ENCODE peak calls at places on chromosomes 13 and 19, in seven cellular contexts. One of them, this sample, is unnamed.

GRCh38 chr13:98496239-98496668 is 80.7 kb downstream of the STK24 start:
- DNase-seq in mesendoderm: no peak
- DNase-seq in hippocampal formation: no peak
- DNase-seq in retina: no peak
- DNase-seq in fibroblast of the aortic adventitia: peak
- DNase-seq in AG04449: no peak
- DNase-seq in NCI-H1092: no peak
- DNase-seq in this sample: peak

GRCh38 chr19:5880604-5881078 is 10.3 kb upstream of the FUT5 start:
- DNase-seq in NCI-H1092: no peak
- DNase-seq in fibroblast of the aortic adventitia: peak
- DNase-seq in AG04449: peak
- DNase-seq in retina: no peak
- DNase-seq in mesendoderm: peak
- DNase-seq in hippocampal formation: no peak
- DNase-seq in this sample: peak

GRCh38 chr13:45749026-45749759 is 47.1 kb downstream of the CBY2 start:
- DNase-seq in AG04449: no peak
- DNase-seq in NCI-H1092: peak
- DNase-seq in hippocampal formation: no peak
- DNase-seq in mesendoderm: peak
- DNase-seq in fibroblast of the aortic adventitia: no peak
- DNase-seq in retina: peak
- DNase-seq in this sample: no peak

GRCh38 chr13:51783432-51784094 is 20.4 kb downstream of the DHRS12 start:
- DNase-seq in NCI-H1092: no peak
- DNase-seq in hippocampal formation: no peak
- DNase-seq in AG04449: no peak
- DNase-seq in fibroblast of the aortic adventitia: no peak
- DNase-seq in retina: no peak
- DNase-seq in mesendoderm: no peak
- DNase-seq in this sample: no peak

GRCh38 chr19:56603829-56604228 is 8.7 kb downstream of the ZNF71 start:
- DNase-seq in NCI-H1092: no peak
- DNase-seq in AG04449: no peak
- DNase-seq in retina: no peak
- DNase-seq in fibroblast of the aortic adventitia: no peak
- DNase-seq in hippocampal formation: peak
- DNase-seq in mesendoderm: no peak
- DNase-seq in this sample: no peak

GRCh38 chr19:12126707-12127106 is 13.4 kb downstream of the ZNF20 start:
- DNase-seq in hippocampal formation: no peak
- DNase-seq in AG04449: no peak
- DNase-seq in NCI-H1092: no peak
- DNase-seq in fibroblast of the aortic adventitia: peak
- DNase-seq in mesendoderm: no peak
- DNase-seq in retina: no peak
- DNase-seq in this sample: no peak

GRCh38 chr19:28883241-28883693 is 329.7 kb downstream of the UQCRFS1 start:
- DNase-seq in NCI-H1092: no peak
- DNase-seq in AG04449: peak
- DNase-seq in fibroblast of the aortic adventitia: peak
- DNase-seq in mesendoderm: peak
- DNase-seq in retina: peak
- DNase-seq in hippocampal formation: peak
- DNase-seq in this sample: peak

GRCh38 chr13:111661052-111661451 is 340.6 kb downstream of the TEX29 start:
- DNase-seq in retina: no peak
- DNase-seq in mesendoderm: no peak
- DNase-seq in NCI-H1092: no peak
- DNase-seq in fibroblast of the aortic adventitia: no peak
- DNase-seq in AG04449: no peak
- DNase-seq in hippocampal formation: no peak
- DNase-seq in this sample: no peak

GRCh38 chr13:110772091-110772984 is 58.8 kb downstream of the ING1 start:
- DNase-seq in NCI-H1092: no peak
- DNase-seq in hippocampal formation: no peak
- DNase-seq in fibroblast of the aortic adventitia: no peak
- DNase-seq in AG04449: no peak
- DNase-seq in mesendoderm: no peak
- DNase-seq in retina: no peak
- DNase-seq in this sample: no peak

GRCh38 chr13:102856603-102857002 is 10.8 kb downstream of the ERCC5 start:
- DNase-seq in AG04449: no peak
- DNase-seq in NCI-H1092: no peak
- DNase-seq in hippocampal formation: no peak
- DNase-seq in fibroblast of the aortic adventitia: peak
- DNase-seq in retina: no peak
- DNase-seq in mesendoderm: no peak
- DNase-seq in this sample: no peak

GRCh38 chr13:20873348-20873747 is 29.2 kb downstream of the XPO4 start:
- DNase-seq in NCI-H1092: no peak
- DNase-seq in hippocampal formation: no peak
- DNase-seq in mesendoderm: peak
- DNase-seq in fibroblast of the aortic adventitia: peak
- DNase-seq in AG04449: no peak
- DNase-seq in retina: no peak
- DNase-seq in this sample: peak

GRCh38 chr13:111248822-111249221 is 71.6 kb upstream of the TEX29 start:
- DNase-seq in AG04449: no peak
- DNase-seq in hippocampal formation: no peak
- DNase-seq in mesendoderm: no peak
- DNase-seq in NCI-H1092: peak
- DNase-seq in fibroblast of the aortic adventitia: no peak
- DNase-seq in retina: no peak
- DNase-seq in this sample: no peak

GRCh38 chr13:114151565-114152284 is 19.3 kb upstream of the RASA3 start:
- DNase-seq in AG04449: no peak
- DNase-seq in retina: no peak
- DNase-seq in mesendoderm: no peak
- DNase-seq in hippocampal formation: no peak
- DNase-seq in fibroblast of the aortic adventitia: no peak
- DNase-seq in NCI-H1092: peak
- DNase-seq in this sample: no peak

GRCh38 chr19:16191216-16191908 is 6.2 kb downstream of the FAM32A start:
- DNase-seq in retina: no peak
- DNase-seq in AG04449: no peak
- DNase-seq in fibroblast of the aortic adventitia: no peak
- DNase-seq in NCI-H1092: no peak
- DNase-seq in mesendoderm: peak
- DNase-seq in hippocampal formation: no peak
- DNase-seq in this sample: no peak

GRCh38 chr13:32212420-32212819 is 102.7 kb downstream of the ZAR1L start:
- DNase-seq in hippocampal formation: no peak
- DNase-seq in fibroblast of the aortic adventitia: peak
- DNase-seq in NCI-H1092: no peak
- DNase-seq in mesendoderm: no peak
- DNase-seq in retina: no peak
- DNase-seq in AG04449: peak
- DNase-seq in this sample: peak

GRCh38 chr13:37202264-37202663 is 96.8 kb upstream of the CSNK1A1L start:
- DNase-seq in NCI-H1092: no peak
- DNase-seq in retina: no peak
- DNase-seq in mesendoderm: no peak
- DNase-seq in fibroblast of the aortic adventitia: no peak
- DNase-seq in AG04449: no peak
- DNase-seq in hippocampal formation: no peak
- DNase-seq in this sample: peak

GRCh38 chr19:19463348-19464117 is 51.8 kb downstream of the TSSK6 start:
- DNase-seq in mesendoderm: peak
- DNase-seq in hippocampal formation: no peak
- DNase-seq in NCI-H1092: no peak
- DNase-seq in retina: peak
- DNase-seq in fibroblast of the aortic adventitia: peak
- DNase-seq in AG04449: no peak
- DNase-seq in this sample: peak

GRCh38 chr19:16394681-16395375 is 70.2 kb downstream of the KLF2 start:
- DNase-seq in retina: no peak
- DNase-seq in hippocampal formation: no peak
- DNase-seq in mesendoderm: no peak
- DNase-seq in NCI-H1092: no peak
- DNase-seq in AG04449: no peak
- DNase-seq in fibroblast of the aortic adventitia: peak
- DNase-seq in this sample: peak

GRCh38 chr13:27403252-27403678 is 21.2 kb upstream of the GTF3A start:
- DNase-seq in fibroblast of the aortic adventitia: peak
- DNase-seq in retina: peak
- DNase-seq in NCI-H1092: no peak
- DNase-seq in mesendoderm: peak
- DNase-seq in AG04449: peak
- DNase-seq in hippocampal formation: no peak
- DNase-seq in this sample: peak

GRCh38 chr13:44347905-44348304 is 25.7 kb upstream of the SERP2 start:
- DNase-seq in retina: no peak
- DNase-seq in mesendoderm: no peak
- DNase-seq in hippocampal formation: no peak
- DNase-seq in NCI-H1092: no peak
- DNase-seq in fibroblast of the aortic adventitia: peak
- DNase-seq in AG04449: no peak
- DNase-seq in this sample: peak

GRCh38 chr13:25771208-25771607 is 280.6 kb downstream of the SHISA2 start:
- DNase-seq in hippocampal formation: no peak
- DNase-seq in mesendoderm: no peak
- DNase-seq in retina: no peak
- DNase-seq in AG04449: no peak
- DNase-seq in NCI-H1092: no peak
- DNase-seq in fibroblast of the aortic adventitia: no peak
- DNase-seq in this sample: no peak

GRCh38 chr13:29774830-29775229 is 75.6 kb downstream of the UBL3 start:
- DNase-seq in fibroblast of the aortic adventitia: no peak
- DNase-seq in retina: no peak
- DNase-seq in AG04449: no peak
- DNase-seq in NCI-H1092: no peak
- DNase-seq in mesendoderm: no peak
- DNase-seq in hippocampal formation: no peak
- DNase-seq in this sample: no peak

GRCh38 chr13:98206946-98207345 is 29.9 kb upstream of the RNF113B start:
- DNase-seq in fibroblast of the aortic adventitia: peak
- DNase-seq in mesendoderm: no peak
- DNase-seq in AG04449: peak
- DNase-seq in retina: no peak
- DNase-seq in hippocampal formation: no peak
- DNase-seq in NCI-H1092: no peak
- DNase-seq in this sample: peak

GRCh38 chr13:21232196-21232595 is 55.7 kb downstream of the MRPL57 start:
- DNase-seq in retina: no peak
- DNase-seq in hippocampal formation: no peak
- DNase-seq in NCI-H1092: no peak
- DNase-seq in mesendoderm: no peak
- DNase-seq in AG04449: no peak
- DNase-seq in fibroblast of the aortic adventitia: peak
- DNase-seq in this sample: no peak

GRCh38 chr19:11574689-11575088 is 2.8 kb downstream of the ACP5 start:
- DNase-seq in mesendoderm: no peak
- DNase-seq in hippocampal formation: no peak
- DNase-seq in fibroblast of the aortic adventitia: no peak
- DNase-seq in retina: no peak
- DNase-seq in AG04449: no peak
- DNase-seq in NCI-H1092: no peak
- DNase-seq in this sample: no peak

GRCh38 chr13:49356224-49356623 is 87.6 kb downstream of the CAB39L start:
- DNase-seq in fibroblast of the aortic adventitia: peak
- DNase-seq in retina: no peak
- DNase-seq in AG04449: peak
- DNase-seq in NCI-H1092: no peak
- DNase-seq in hippocampal formation: no peak
- DNase-seq in mesendoderm: no peak
- DNase-seq in this sample: peak

GRCh38 chr19:16337809-16338469 is 13.3 kb downstream of the KLF2 start:
- DNase-seq in hippocampal formation: no peak
- DNase-seq in retina: no peak
- DNase-seq in NCI-H1092: no peak
- DNase-seq in AG04449: no peak
- DNase-seq in fibroblast of the aortic adventitia: no peak
- DNase-seq in mesendoderm: no peak
- DNase-seq in this sample: peak

GRCh38 chr13:50643055-50643454 is 200.4 kb downstream of the DLEU7 start:
- DNase-seq in NCI-H1092: no peak
- DNase-seq in retina: no peak
- DNase-seq in fibroblast of the aortic adventitia: no peak
- DNase-seq in hippocampal formation: no peak
- DNase-seq in mesendoderm: no peak
- DNase-seq in AG04449: no peak
- DNase-seq in this sample: no peak

GRCh38 chr19:40274585-40275544 is 10.3 kb downstream of the AKT2 start:
- DNase-seq in retina: no peak
- DNase-seq in mesendoderm: no peak
- DNase-seq in fibroblast of the aortic adventitia: no peak
- DNase-seq in hippocampal formation: no peak
- DNase-seq in NCI-H1092: no peak
- DNase-seq in AG04449: no peak
- DNase-seq in this sample: no peak

GRCh38 chr19:17703823-17704463 is 15.3 kb upstream of the MAP1S start:
- DNase-seq in NCI-H1092: peak
- DNase-seq in AG04449: no peak
- DNase-seq in hippocampal formation: peak
- DNase-seq in mesendoderm: peak
- DNase-seq in fibroblast of the aortic adventitia: peak
- DNase-seq in retina: no peak
- DNase-seq in this sample: peak

GRCh38 chr13:27405521-27406134 is 18.8 kb upstream of the GTF3A start:
- DNase-seq in retina: no peak
- DNase-seq in AG04449: no peak
- DNase-seq in mesendoderm: no peak
- DNase-seq in NCI-H1092: no peak
- DNase-seq in hippocampal formation: no peak
- DNase-seq in fibroblast of the aortic adventitia: no peak
- DNase-seq in this sample: no peak

GRCh38 chr13:114249062-114249461 is 14.4 kb downstream of the CDC16 start:
- DNase-seq in hippocampal formation: no peak
- DNase-seq in fibroblast of the aortic adventitia: no peak
- DNase-seq in retina: no peak
- DNase-seq in NCI-H1092: no peak
- DNase-seq in mesendoderm: no peak
- DNase-seq in AG04449: no peak
- DNase-seq in this sample: no peak

GRCh38 chr13:83877901-83878300 is 4.4 kb downstream of the SLITRK1 start:
- DNase-seq in retina: peak
- DNase-seq in fibroblast of the aortic adventitia: no peak
- DNase-seq in NCI-H1092: no peak
- DNase-seq in hippocampal formation: no peak
- DNase-seq in mesendoderm: no peak
- DNase-seq in AG04449: no peak
- DNase-seq in this sample: no peak

GRCh38 chr19:18645035-18645511 is 8.2 kb downstream of the KLHL26 start:
- DNase-seq in AG04449: no peak
- DNase-seq in fibroblast of the aortic adventitia: no peak
- DNase-seq in retina: no peak
- DNase-seq in NCI-H1092: no peak
- DNase-seq in mesendoderm: no peak
- DNase-seq in hippocampal formation: peak
- DNase-seq in this sample: no peak

GRCh38 chr19:920051-920857 is 3.1 kb downstream of the KISS1R start:
- DNase-seq in hippocampal formation: no peak
- DNase-seq in retina: no peak
- DNase-seq in fibroblast of the aortic adventitia: peak
- DNase-seq in AG04449: no peak
- DNase-seq in mesendoderm: no peak
- DNase-seq in NCI-H1092: no peak
- DNase-seq in this sample: no peak